ENCODE peak calls at places on chromosome 12, in five cellular contexts. Y is GM23338, H is neural progenitor cell, U is GM23248, C is PC-3. K is an unnamed sample.
A peak's percentile ranks its signal among the peaks of the same experiment; 100 is the strongest.

GRCh38 chr12:46933947-46934346 is 108.2 kb upstream of the SLC38A4 start:
- DNase-seq in Y (peak; percentile 59), H (peak; percentile 39), U (peak; percentile 78), C (peak; percentile 77), K (no peak)

GRCh38 chr12:119544780-119545625 is 48.6 kb upstream of the TMEM233 start:
- DNase-seq in Y (peak; percentile 87), H (peak; percentile 81), U (peak; percentile 76), C (peak; percentile 85), K (peak; percentile 61)

GRCh38 chr12:128914908-128915563 is 61.8 kb downstream of the GLT1D1 start:
- DNase-seq in Y (no peak), H (no peak), U (no peak), C (no peak), K (no peak)

GRCh38 chr12:70590549-70591226 is 46.5 kb downstream of the PTPRB start:
- DNase-seq in Y (no peak), H (no peak), U (no peak), C (no peak), K (no peak)

GRCh38 chr12:131137009-131137835 is 183.5 kb downstream of the ADGRD1 start:
- DNase-seq in Y (no peak), H (no peak), U (no peak), C (no peak), K (no peak)

GRCh38 chr12:123264642-123265041 is 7.0 kb downstream of the CDK2AP1 start:
- DNase-seq in Y (peak; percentile 74), H (peak; percentile 66), U (no peak), C (no peak), K (no peak)

GRCh38 chr12:49720214-49720613 is 13.0 kb upstream of the FMNL3 start:
- DNase-seq in Y (no peak), H (no peak), U (peak; percentile 51), C (peak; percentile 27), K (no peak)

GRCh38 chr12:109191621-109192250 is 75.3 kb downstream of the ACACB start:
- DNase-seq in Y (no peak), H (no peak), U (peak; percentile 22), C (peak; percentile 90), K (no peak)

GRCh38 chr12:27003421-27004311 is 10.5 kb downstream of the TM7SF3 start:
- DNase-seq in Y (peak; percentile 32), H (peak; percentile 29), U (no peak), C (peak; percentile 40), K (no peak)

GRCh38 chr12:79252358-79253075 is 387.9 kb downstream of the SYT1 start:
- DNase-seq in Y (no peak), H (no peak), U (no peak), C (peak; percentile 49), K (no peak)

GRCh38 chr12:6067152-6067916 is 57.1 kb downstream of the VWF start:
- DNase-seq in Y (peak; percentile 79), H (peak; percentile 72), U (peak; percentile 53), C (peak; percentile 75), K (peak; percentile 76)

GRCh38 chr12:71282020-71282419 is 124.2 kb upstream of the TSPAN8 start:
- DNase-seq in Y (peak; percentile 8), H (peak; percentile 36), U (no peak), C (peak; percentile 15), K (no peak)

GRCh38 chr12:89181271-89181920 is 170.9 kb downstream of the DUSP6 start:
- DNase-seq in Y (no peak), H (no peak), U (peak; percentile 85), C (peak; percentile 88), K (no peak)

GRCh38 chr12:110537605-110538409 is 35.7 kb downstream of the RAD9B start:
- DNase-seq in Y (no peak), H (no peak), U (no peak), C (no peak), K (no peak)

GRCh38 chr12:31558521-31558920 is 32.4 kb downstream of the DENND5B start:
- DNase-seq in Y (no peak), H (no peak), U (peak; percentile 73), C (peak; percentile 36), K (no peak)

GRCh38 chr12:125330645-125331341 is 265.6 kb downstream of the AACS start:
- DNase-seq in Y (peak; percentile 87), H (peak; percentile 91), U (peak; percentile 64), C (peak; percentile 57), K (peak; percentile 8)

GRCh38 chr12:122849352-122850047 is 14.2 kb downstream of the HIP1R start:
- DNase-seq in Y (no peak), H (no peak), U (no peak), C (no peak), K (no peak)

GRCh38 chr12:1457901-1458300 is 136.5 kb downstream of the FBXL14 start:
- DNase-seq in Y (no peak), H (no peak), U (peak; percentile 98), C (peak; percentile 60), K (no peak)

GRCh38 chr12:34302131-34302885 is 280.0 kb downstream of the ALG10 start:
- DNase-seq in Y (no peak), H (no peak), U (no peak), C (no peak), K (no peak)

GRCh38 chr12:62481843-62482540 is 15.4 kb downstream of the MON2 start:
- DNase-seq in Y (no peak), H (no peak), U (no peak), C (no peak), K (no peak)
- TF ChIP-seq EZH2phosphoT487 in Y (no peak), H (no peak), U (no peak), C (no peak), K (no peak)

DNA sequence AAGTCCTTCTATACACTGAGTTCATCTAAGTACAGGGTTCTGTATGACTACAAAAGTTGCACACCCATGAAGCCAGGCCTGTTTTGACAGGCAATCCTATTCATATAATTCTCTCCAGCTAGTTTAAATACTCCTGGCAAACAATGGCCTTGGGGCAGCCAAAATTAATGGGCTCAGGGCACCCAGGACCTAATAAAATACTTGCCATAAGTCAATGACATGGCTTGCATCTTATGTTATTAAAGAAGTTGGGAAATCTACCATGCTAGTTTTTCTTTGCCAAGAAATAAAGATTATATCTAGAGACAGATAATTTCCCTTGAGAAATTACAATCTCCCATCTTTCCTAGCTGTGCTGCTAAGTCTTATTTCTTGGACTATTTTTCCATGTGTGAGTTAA is 11.1 kb upstream of the TMTC1 start:
- DNase-seq in Y (no peak), H (no peak), U (no peak), C (peak; percentile 72), K (no peak)
- TF ChIP-seq EZH2phosphoT487 in Y (no peak), H (no peak), U (no peak), C (no peak), K (no peak)

GRCh38 chr12:96195845-96196451 is 1.8 kb downstream of the ELK3 start:
- DNase-seq in Y (peak; percentile 22), H (peak; percentile 75), U (peak; percentile 81), C (peak; percentile 65), K (no peak)

GRCh38 chr12:96192926-96193573 is 1.1 kb upstream of the ELK3 start:
- DNase-seq in Y (no peak), H (no peak), U (no peak), C (no peak), K (no peak)

GRCh38 chr12:96194572-96194889 is 356 bp downstream of the ELK3 start:
- DNase-seq in Y (no peak), H (no peak), U (no peak), C (no peak), K (no peak)

GRCh38 chr12:96194901-96195844 is 998 bp downstream of the ELK3 start:
- DNase-seq in Y (peak; percentile 61), H (peak; percentile 56), U (peak; percentile 93), C (peak; percentile 83), K (peak; percentile 75)

DNA sequence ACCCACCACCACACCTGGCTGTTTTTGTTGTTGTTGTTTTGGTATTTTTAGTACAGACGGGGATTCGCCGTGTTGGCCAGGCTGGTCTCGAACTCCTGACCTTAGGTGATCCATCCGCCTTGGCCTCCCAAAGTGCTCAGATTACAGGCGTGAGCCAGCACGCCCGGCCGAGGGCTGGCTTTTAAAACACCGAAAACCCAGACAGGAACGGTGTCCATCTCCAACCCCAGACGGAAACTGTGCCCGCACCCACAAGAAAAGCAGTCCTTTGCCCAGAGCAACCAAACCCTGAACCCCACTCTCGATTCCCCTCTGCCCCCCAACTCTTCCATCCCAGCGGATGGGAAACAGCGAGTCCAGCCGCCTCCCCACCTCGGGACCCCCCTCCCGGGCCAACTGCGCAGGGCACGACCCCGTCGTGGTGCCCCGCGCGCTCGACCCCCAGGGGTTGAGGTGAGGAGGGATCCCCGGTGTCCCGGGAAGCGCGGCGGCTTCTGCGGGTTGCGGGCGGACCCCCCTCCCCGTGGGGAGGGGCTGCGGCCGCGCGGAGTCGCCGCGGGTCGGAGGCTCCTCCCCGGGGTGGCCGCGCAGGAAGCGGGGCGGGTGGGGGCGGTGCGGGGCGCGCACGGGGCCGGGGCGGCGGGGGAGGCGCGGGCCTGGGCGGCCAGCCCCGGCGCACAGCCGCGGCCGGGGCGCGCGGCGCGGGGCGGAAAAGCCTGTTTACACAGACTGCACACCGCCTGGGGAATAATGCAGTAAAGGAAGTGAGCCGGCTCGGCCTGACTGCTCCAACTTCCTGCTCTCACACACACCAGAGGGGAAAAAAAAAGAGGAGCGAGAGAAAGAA is at the start of gene ELK3:
- DNase-seq in Y (peak; percentile 67), H (peak; percentile 71), U (peak; percentile 84), C (peak; percentile 74), K (no peak)
- TF ChIP-seq EZH2phosphoT487 in Y (no peak), H (no peak), U (no peak), C (no peak), K (no peak)

GRCh38 chr12:12943589-12944260 is 8.2 kb downstream of the GPRC5D start:
- DNase-seq in Y (no peak), H (no peak), U (peak; percentile 88), C (no peak), K (no peak)
- TF ChIP-seq EZH2phosphoT487 in Y (no peak), H (no peak), U (no peak), C (no peak), K (no peak)

GRCh38 chr12:67433393-67434175 is 164.4 kb downstream of the CAND1 start:
- DNase-seq in Y (no peak), H (no peak), U (peak; percentile 57), C (peak; percentile 45), K (no peak)
- TF ChIP-seq EZH2phosphoT487 in Y (no peak), H (no peak), U (no peak), C (no peak), K (no peak)

DNA sequence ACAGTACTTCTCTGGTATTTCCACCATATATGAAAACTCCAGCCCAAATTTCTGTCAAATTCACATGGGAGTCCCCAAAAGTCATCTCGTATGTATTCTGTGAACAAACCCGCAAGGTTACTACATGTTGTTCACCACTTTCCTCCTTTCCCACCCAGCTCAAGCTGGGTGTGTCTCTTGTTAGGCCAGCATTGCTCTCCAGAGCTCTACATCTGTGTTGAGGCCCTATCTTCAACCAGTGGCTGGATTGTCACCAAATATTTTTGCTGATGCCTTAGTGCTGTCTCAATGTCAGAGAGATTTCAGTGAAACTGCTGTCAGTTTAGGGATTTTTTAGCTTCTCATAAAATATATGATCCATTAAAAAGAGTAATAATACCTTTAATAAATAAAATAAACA is 230.9 kb downstream of the BTG1 start:
- DNase-seq in Y (no peak), H (no peak), U (no peak), C (no peak), K (no peak)
- TF ChIP-seq EZH2phosphoT487 in Y (no peak), H (no peak), U (no peak), C (no peak), K (no peak)

DNA sequence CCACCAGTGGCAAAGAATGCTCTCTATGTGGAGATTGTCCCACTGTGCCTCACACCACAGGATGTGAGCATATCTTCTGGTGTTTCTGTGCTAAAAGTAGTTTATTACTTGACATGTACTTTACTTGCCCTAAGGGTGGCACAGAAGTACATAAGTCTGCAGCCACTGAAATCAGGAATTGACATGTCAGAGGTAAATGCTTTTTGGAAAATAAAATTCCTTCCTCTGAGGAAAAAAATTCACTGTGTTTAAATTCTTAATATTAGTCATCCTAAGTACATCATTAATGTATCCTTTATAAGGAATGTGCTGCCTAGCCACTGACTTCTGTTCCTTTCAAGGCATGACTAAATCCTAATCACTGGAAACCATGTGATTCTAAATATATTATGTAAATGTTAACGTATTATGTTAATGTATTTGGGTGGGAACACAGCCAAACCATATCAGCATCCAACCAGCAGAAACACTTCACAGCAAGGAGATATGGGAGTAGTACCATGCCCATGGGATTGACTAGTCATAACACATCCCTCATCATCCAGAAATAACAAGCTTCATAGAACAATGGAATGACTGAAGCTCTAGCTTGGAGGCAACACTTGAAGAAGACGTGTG is 239.7 kb upstream of the PPFIA2 start:
- DNase-seq in Y (no peak), H (no peak), U (no peak), C (no peak), K (no peak)
- TF ChIP-seq EZH2phosphoT487 in Y (no peak), H (no peak), U (no peak), C (no peak), K (no peak)

K was measured in HCT116.